ENCODE peak calls at places on chromosomes 1 and 21, in eight cellular contexts. I, A, B, X, C, Q, U and R are unnamed samples.

GRCh38 chr21:26845066-26845749 is at the start of gene ADAMTS1:
- DNase-seq in I (peak; percentile 78), A (peak; percentile 71), B (no peak), X (peak; percentile 86), C (peak; percentile 77), Q (peak; percentile 91), U (peak; percentile 96), R (no peak)

GRCh38 chr1:24639881-24640280 is 3.2 kb upstream of the SRRM1 start:
- DNase-seq in I (no peak), A (no peak), B (no peak), X (no peak), C (no peak), Q (no peak), U (no peak), R (no peak)

GRCh38 chr1:77975907-77976306 is 3.0 kb downstream of the FUBP1 start:
- DNase-seq in I (no peak), A (no peak), B (no peak), X (no peak), C (peak; percentile 61), Q (no peak), U (no peak), R (no peak)

GRCh38 chr1:65581120-65581519 is 160.7 kb downstream of the LEPR start:
- DNase-seq in I (no peak), A (no peak), B (no peak), X (no peak), C (peak; percentile 36), Q (no peak), U (no peak), R (no peak)

GRCh38 chr1:244651956-244652698 is 799 bp upstream of the DESI2 start:
- DNase-seq in I (no peak), A (peak; percentile 94), B (no peak), X (no peak), C (no peak), Q (no peak), U (no peak), R (no peak)

GRCh38 chr1:101236546-101237228 is at the start of gene S1PR1:
- DNase-seq in I (peak; percentile 40), A (peak; percentile 73), B (peak; percentile 63), X (peak; percentile 57), C (peak; percentile 96), Q (peak; percentile 82), U (peak; percentile 83), R (peak; percentile 93)

GRCh38 chr1:103056423-103056822 is 51.9 kb downstream of the COL11A1 start:
- DNase-seq in I (no peak), A (no peak), B (no peak), X (no peak), C (no peak), Q (no peak), U (no peak), R (no peak)

GRCh38 chr21:18249542-18250152 is 5.0 kb downstream of the CHODL start:
- DNase-seq in I (no peak), A (peak; percentile 17), B (no peak), X (no peak), C (no peak), Q (no peak), U (no peak), R (no peak)

GRCh38 chr1:179867493-179868330 is 9.9 kb downstream of the TOR1AIP2 start:
- DNase-seq in I (peak; percentile 47), A (peak; percentile 48), B (peak; percentile 32), X (peak; percentile 36), C (peak; percentile 68), Q (peak; percentile 69), U (no peak), R (peak; percentile 56)

GRCh38 chr1:113057006-113057405 is 16.0 kb upstream of the LRIG2 start:
- DNase-seq in I (no peak), A (no peak), B (no peak), X (no peak), C (peak; percentile 64), Q (peak; percentile 51), U (no peak), R (no peak)

GRCh38 chr21:43865471-43866181 is 603 bp downstream of the AGPAT3 start:
- DNase-seq in I (peak; percentile 69), A (no peak), B (peak; percentile 42), X (peak; percentile 62), C (no peak), Q (no peak), U (no peak), R (peak; percentile 32)

DNA sequence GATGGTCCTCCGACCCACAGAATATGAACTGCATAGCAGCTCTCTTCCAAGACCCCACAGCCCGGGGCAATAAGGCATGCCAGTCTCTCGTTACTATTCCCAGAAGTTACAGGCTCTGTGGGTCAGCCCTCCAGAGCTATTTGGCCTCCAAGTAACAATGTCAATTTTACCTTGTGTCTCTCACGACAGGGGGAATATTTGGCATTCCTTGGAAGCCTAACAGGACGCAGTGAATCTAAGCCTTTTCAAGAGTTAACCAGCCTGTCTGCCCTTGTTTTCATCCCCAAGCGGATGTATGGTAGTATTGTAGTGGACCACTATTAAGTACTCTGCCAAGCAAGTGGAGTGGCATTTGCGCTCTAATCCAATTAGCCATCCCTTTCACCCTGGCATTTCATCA is 24.4 kb upstream of the GNG4 start:
- DNase-seq in I (no peak), A (no peak), B (no peak), X (no peak), C (no peak), Q (peak; percentile 71), U (no peak), R (no peak)
- H3K9me3 ChIP-seq in I (no peaks in the 10 kb centered on the region), A (peaks cover 10% of the 10 kb centered on the region), B (peaks cover 24% of the 10 kb centered on the region), X (peaks cover 18% of the 10 kb centered on the region), C (peaks cover 5% of the 10 kb centered on the region), Q (peaks cover 13% of the 10 kb centered on the region), U (peaks cover 11% of the 10 kb centered on the region), R (peaks cover 44% of the 10 kb centered on the region)

GRCh38 chr1:40717065-40717464 is 25.6 kb downstream of the NFYC start:
- DNase-seq in I (no peak), A (no peak), B (no peak), X (no peak), C (no peak), Q (no peak), U (no peak), R (no peak)

GRCh38 chr1:40712997-40713396 is 21.5 kb downstream of the NFYC start:
- DNase-seq in I (no peak), A (no peak), B (no peak), X (no peak), C (peak; percentile 31), Q (no peak), U (no peak), R (peak; percentile 32)

GRCh38 chr1:40717960-40718359 is 26.5 kb downstream of the NFYC start:
- DNase-seq in I (no peak), A (no peak), B (no peak), X (no peak), C (no peak), Q (no peak), U (no peak), R (no peak)

GRCh38 chr1:40712405-40712944 is 21.0 kb downstream of the NFYC start:
- DNase-seq in I (no peak), A (no peak), B (no peak), X (no peak), C (no peak), Q (no peak), U (no peak), R (no peak)

DNA sequence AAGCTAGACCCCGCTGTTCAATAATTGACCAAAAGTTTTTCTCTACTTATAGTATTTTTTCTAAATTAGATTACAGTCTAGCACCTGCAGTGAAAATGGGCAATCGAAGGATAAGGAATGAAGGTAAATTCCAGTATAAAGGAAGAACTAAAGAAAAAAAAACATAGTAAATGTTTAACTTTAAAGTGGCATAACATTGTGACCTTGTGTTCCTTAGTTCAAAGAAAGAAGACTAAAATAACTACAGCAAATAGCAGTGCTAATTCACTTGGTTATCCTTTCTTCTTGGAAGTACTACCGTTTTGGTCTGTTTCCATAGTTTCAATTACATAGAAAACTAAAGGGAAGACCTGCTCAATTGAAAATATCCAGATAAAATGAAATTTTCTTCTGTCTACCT is 24.2 kb downstream of the NFYC start:
- DNase-seq in I (no peak), A (no peak), B (no peak), X (no peak), C (no peak), Q (no peak), U (no peak), R (no peak)
- H3K27me3 ChIP-seq in I (no peaks in the 10 kb centered on the region), A (no peaks in the 10 kb centered on the region), B (no peaks in the 10 kb centered on the region), X (no peaks in the 10 kb centered on the region), C (no peaks in the 10 kb centered on the region), Q (no peaks in the 10 kb centered on the region), U (no peaks in the 10 kb centered on the region), R (no peaks in the 10 kb centered on the region)

GRCh38 chr1:187959062-187959461 is 1130.3 kb downstream of the PLA2G4A start:
- DNase-seq in I (no peak), A (no peak), B (no peak), X (no peak), C (no peak), Q (no peak), U (no peak), R (no peak)
- H3K9me3 ChIP-seq in I (no peaks in the 10 kb centered on the region), A (no peaks in the 10 kb centered on the region), B (no peaks in the 10 kb centered on the region), X (no peaks in the 10 kb centered on the region), C (no peaks in the 10 kb centered on the region), Q (no peaks in the 10 kb centered on the region), U (no peaks in the 10 kb centered on the region), R (no peaks in the 10 kb centered on the region)

GRCh38 chr1:110064576-110065337 is 5.7 kb downstream of the ALX3 start:
- DNase-seq in I (no peak), A (no peak), B (no peak), X (no peak), C (no peak), Q (no peak), U (no peak), R (no peak)
- H3K27me3 ChIP-seq in I (peaks cover 32% of the 10 kb centered on the region), A (peaks cover 31% of the 10 kb centered on the region), B (peaks cover 25% of the 10 kb centered on the region), X (no peaks in the 10 kb centered on the region), C (peaks cover 40% of the 10 kb centered on the region), Q (peaks cover 41% of the 10 kb centered on the region), U (peaks cover 40% of the 10 kb centered on the region), R (peaks cover 12% of the 10 kb centered on the region)

GRCh38 chr21:33684923-33685560 is 42.7 kb downstream of the ITSN1 start:
- DNase-seq in I (no peak), A (peak; percentile 100), B (no peak), X (no peak), C (peak; percentile 79), Q (no peak), U (no peak), R (no peak)

GRCh38 chr21:33686386-33686785 is 44.1 kb downstream of the ITSN1 start:
- DNase-seq in I (no peak), A (no peak), B (no peak), X (no peak), C (no peak), Q (no peak), U (no peak), R (no peak)

GRCh38 chr21:33685613-33686197 is 43.4 kb downstream of the ITSN1 start:
- DNase-seq in I (no peak), A (peak; percentile 83), B (no peak), X (no peak), C (peak; percentile 82), Q (no peak), U (no peak), R (no peak)

GRCh38 chr21:33682992-33683627 is 40.8 kb downstream of the ITSN1 start:
- DNase-seq in I (no peak), A (no peak), B (no peak), X (no peak), C (peak; percentile 90), Q (no peak), U (no peak), R (no peak)

DNA sequence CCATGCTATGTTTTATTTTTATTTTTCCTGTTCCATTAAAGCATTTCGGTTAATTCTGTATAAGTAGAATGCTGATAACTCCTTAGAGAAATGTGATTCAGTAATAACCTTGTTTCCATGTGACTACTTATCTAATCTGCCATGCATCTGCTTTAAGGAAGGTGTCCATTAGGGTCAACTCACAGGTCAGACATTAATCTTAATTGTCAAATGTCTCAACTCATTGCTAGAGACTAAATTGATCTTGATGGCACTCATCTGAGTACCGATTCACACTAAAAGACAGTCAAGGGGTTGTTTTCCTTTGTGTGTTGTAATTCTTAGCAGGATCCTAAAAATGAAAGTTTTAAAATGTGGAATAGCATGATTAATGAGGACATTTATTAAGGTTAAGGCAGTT is 41.8 kb downstream of the ITSN1 start:
- DNase-seq in I (no peak), A (no peak), B (no peak), X (no peak), C (peak; percentile 73), Q (no peak), U (no peak), R (no peak)
- H3K9me3 ChIP-seq in I (no peaks in the 10 kb centered on the region), A (no peaks in the 10 kb centered on the region), B (no peaks in the 10 kb centered on the region), X (no peaks in the 10 kb centered on the region), C (no peaks in the 10 kb centered on the region), Q (no peaks in the 10 kb centered on the region), U (no peaks in the 10 kb centered on the region), R (no peaks in the 10 kb centered on the region)